ENCODE peak calls at places on chromosomes 5 and 9, in five cellular contexts. One of them, this sample, is unnamed.

GRCh38 chr5:2902742-2903297 is 151.3 kb upstream of the IRX2 start:
- DNase-seq in GM12878: no peak
- DNase-seq in HepG2: no peak
- DNase-seq in H1: no peak
- DNase-seq in GM12892: no peak
- DNase-seq in this sample: no peak

GRCh38 chr5:153153086-153153485 is 337.4 kb upstream of the GRIA1 start:
- DNase-seq in GM12878: no peak
- DNase-seq in HepG2: no peak
- DNase-seq in H1: no peak
- DNase-seq in GM12892: no peak
- DNase-seq in this sample: no peak

GRCh38 chr5:91528831-91529230 is 145.7 kb upstream of the ARRDC3 start:
- DNase-seq in GM12878: no peak
- DNase-seq in HepG2: no peak
- DNase-seq in H1: no peak
- DNase-seq in GM12892: no peak
- DNase-seq in this sample: no peak

GRCh38 chr5:126066795-126067321 is 356.4 kb upstream of the GRAMD2B start:
- DNase-seq in GM12878: no peak
- DNase-seq in HepG2: no peak
- DNase-seq in H1: no peak
- DNase-seq in GM12892: no peak
- DNase-seq in this sample: no peak

GRCh38 chr9:127575875-127576778 is 36.0 kb upstream of the STXBP1 start:
- DNase-seq in GM12878: no peak
- DNase-seq in HepG2: peak
- DNase-seq in H1: no peak
- DNase-seq in GM12892: no peak
- DNase-seq in this sample: no peak

GRCh38 chr5:63053019-63053638 is 474.5 kb downstream of the LRRC70 start:
- DNase-seq in GM12878: no peak
- DNase-seq in HepG2: no peak
- DNase-seq in H1: no peak
- DNase-seq in GM12892: no peak
- DNase-seq in this sample: no peak

GRCh38 chr9:8558176-8558575 is 758.6 kb upstream of the DMAC1 start:
- DNase-seq in GM12878: no peak
- DNase-seq in HepG2: no peak
- DNase-seq in H1: no peak
- DNase-seq in GM12892: no peak
- DNase-seq in this sample: no peak

GRCh38 chr9:16367605-16368424 is 502.7 kb downstream of the BNC2 start:
- DNase-seq in GM12878: no peak
- DNase-seq in HepG2: no peak
- DNase-seq in H1: no peak
- DNase-seq in GM12892: no peak
- DNase-seq in this sample: no peak

GRCh38 chr9:17131494-17131893 is 3.3 kb upstream of the CNTLN start:
- DNase-seq in GM12878: no peak
- DNase-seq in HepG2: no peak
- DNase-seq in H1: no peak
- DNase-seq in GM12892: no peak
- DNase-seq in this sample: no peak

GRCh38 chr5:116661419-116661818 is 86.8 kb upstream of the SEMA6A start:
- DNase-seq in GM12878: no peak
- DNase-seq in HepG2: no peak
- DNase-seq in H1: no peak
- DNase-seq in GM12892: no peak
- DNase-seq in this sample: no peak

GRCh38 chr5:12522116-12522515 is 617.9 kb upstream of the CTNND2 start:
- DNase-seq in GM12878: no peak
- DNase-seq in HepG2: no peak
- DNase-seq in H1: no peak
- DNase-seq in GM12892: no peak
- DNase-seq in this sample: no peak

GRCh38 chr5:43482490-43483064 is 1.1 kb downstream of the TMEM267 start:
- DNase-seq in GM12878: no peak
- DNase-seq in HepG2: peak
- DNase-seq in H1: no peak
- DNase-seq in GM12892: no peak
- DNase-seq in this sample: peak

GRCh38 chr9:16516887-16517286 is 353.6 kb downstream of the BNC2 start:
- DNase-seq in GM12878: no peak
- DNase-seq in HepG2: no peak
- DNase-seq in H1: no peak
- DNase-seq in GM12892: no peak
- DNase-seq in this sample: no peak

GRCh38 chr5:178940569-178941360 is at the start of gene ZNF454:
- DNase-seq in GM12878: no peak
- DNase-seq in HepG2: no peak
- DNase-seq in H1: peak
- DNase-seq in GM12892: no peak
- DNase-seq in this sample: no peak

GRCh38 chr9:109083813-109084405 is 35.8 kb downstream of the TMEM245 start:
- DNase-seq in GM12878: no peak
- DNase-seq in HepG2: no peak
- DNase-seq in H1: no peak
- DNase-seq in GM12892: no peak
- DNase-seq in this sample: no peak

GRCh38 chr5:110784901-110785300 is 46.1 kb downstream of the SLC25A46 start:
- DNase-seq in GM12878: no peak
- DNase-seq in HepG2: no peak
- DNase-seq in H1: no peak
- DNase-seq in GM12892: no peak
- DNase-seq in this sample: no peak

GRCh38 chr5:52728201-52728600 is 59.5 kb upstream of the ITGA1 start:
- DNase-seq in GM12878: no peak
- DNase-seq in HepG2: no peak
- DNase-seq in H1: no peak
- DNase-seq in GM12892: no peak
- DNase-seq in this sample: no peak

GRCh38 chr9:76603448-76603895 is 144.5 kb downstream of the GCNT1 start:
- DNase-seq in GM12878: no peak
- DNase-seq in HepG2: no peak
- DNase-seq in H1: no peak
- DNase-seq in GM12892: no peak
- DNase-seq in this sample: no peak

GRCh38 chr5:109911731-109912130 is 222.0 kb downstream of the MAN2A1 start:
- DNase-seq in GM12878: no peak
- DNase-seq in HepG2: no peak
- DNase-seq in H1: no peak
- DNase-seq in GM12892: no peak
- DNase-seq in this sample: no peak

GRCh38 chr5:67196537-67197059 is at the start of gene CD180:
- DNase-seq in GM12878: no peak
- DNase-seq in HepG2: no peak
- DNase-seq in H1: no peak
- DNase-seq in GM12892: no peak
- DNase-seq in this sample: no peak

GRCh38 chr9:129176786-129177442 is 1.1 kb downstream of the IER5L start:
- DNase-seq in GM12878: no peak
- DNase-seq in HepG2: no peak
- DNase-seq in H1: no peak
- DNase-seq in GM12892: no peak
- DNase-seq in this sample: no peak
- TF ChIP-seq POLR2A in GM12878: no peak
- TF ChIP-seq POLR2A in HepG2: no peak
- TF ChIP-seq POLR2A in H1: no peak
- TF ChIP-seq POLR2A in GM12892: no peak
- TF ChIP-seq POLR2A in this sample: no peak

GRCh38 chr9:69115621-69116020 is 58.5 kb upstream of the TJP2 start:
- DNase-seq in GM12878: no peak
- DNase-seq in HepG2: no peak
- DNase-seq in H1: no peak
- DNase-seq in GM12892: no peak
- DNase-seq in this sample: no peak
- TF ChIP-seq TAF1 in GM12878: no peak
- TF ChIP-seq TAF1 in HepG2: no peak
- TF ChIP-seq TAF1 in H1: no peak
- TF ChIP-seq TAF1 in GM12892: no peak
- TF ChIP-seq TAF1 in this sample: no peak

DNA sequence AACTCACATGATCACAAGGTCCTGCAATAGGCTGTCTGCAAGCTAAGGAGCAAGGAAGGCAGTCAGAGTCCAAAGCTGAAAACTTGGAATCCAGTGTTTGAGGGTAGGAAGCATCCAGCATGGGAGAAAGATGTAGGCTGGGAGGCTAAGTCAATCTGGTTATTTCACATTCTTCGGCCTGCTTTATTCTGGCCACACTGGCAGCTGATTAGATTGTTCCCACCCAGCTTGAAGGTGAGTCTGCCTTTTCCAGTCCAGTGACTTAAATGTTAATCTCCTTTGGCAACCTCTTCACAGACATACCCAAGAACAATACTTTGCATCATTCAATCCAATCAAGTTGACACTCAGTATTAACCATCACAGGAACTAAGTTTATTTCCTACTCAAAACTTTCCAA is 453.4 kb downstream of the TLE4 start:
- DNase-seq in GM12878: no peak
- DNase-seq in HepG2: no peak
- DNase-seq in H1: no peak
- DNase-seq in GM12892: no peak
- DNase-seq in this sample: no peak
- TF ChIP-seq POLR2AphosphoS5 in GM12878: no peak
- TF ChIP-seq POLR2AphosphoS5 in HepG2: no peak
- TF ChIP-seq POLR2AphosphoS5 in H1: no peak
- TF ChIP-seq POLR2AphosphoS5 in GM12892: no peak
- TF ChIP-seq POLR2AphosphoS5 in this sample: no peak

DNA sequence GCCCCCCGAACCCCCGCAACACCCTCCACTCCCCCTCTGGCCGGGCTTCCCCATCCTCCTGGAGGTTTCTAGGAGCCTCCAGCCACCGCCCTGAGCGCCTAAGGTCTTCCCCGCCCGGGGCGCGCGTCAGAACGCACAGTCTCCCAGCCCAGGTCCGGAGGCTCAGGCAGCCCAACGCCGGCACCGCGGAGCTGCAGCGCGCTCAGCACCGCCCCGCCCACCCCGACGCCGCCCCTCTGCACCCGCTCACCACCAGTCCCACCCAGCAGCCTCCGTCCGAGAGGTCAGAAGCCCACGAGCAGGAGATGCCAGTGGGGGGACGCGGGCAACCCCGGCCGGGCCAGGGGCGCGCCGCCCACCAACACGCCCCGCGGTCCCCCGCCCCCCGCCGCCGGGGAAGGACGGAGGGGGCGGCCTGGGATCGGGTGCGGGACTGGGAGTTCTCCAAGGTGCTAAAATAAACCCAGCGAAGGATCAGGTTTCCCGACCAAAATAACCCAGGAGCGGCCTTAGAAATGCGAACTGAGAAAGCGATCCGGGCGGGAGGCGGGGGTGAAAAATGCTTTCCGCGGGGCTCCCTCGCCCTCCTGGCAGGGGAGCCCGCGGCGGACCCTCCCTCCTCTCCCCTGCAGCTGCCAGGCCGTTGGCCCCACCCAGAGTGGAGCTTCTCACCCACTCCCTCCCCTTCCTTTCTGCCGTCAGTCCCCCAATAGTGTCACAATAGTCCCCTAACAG is 6.5 kb upstream of the FAM78A start:
- DNase-seq in GM12878: no peak
- DNase-seq in HepG2: no peak
- DNase-seq in H1: no peak
- DNase-seq in GM12892: no peak
- DNase-seq in this sample: no peak
- TF ChIP-seq POLR2A in GM12878: no peak
- TF ChIP-seq POLR2A in HepG2: no peak
- TF ChIP-seq POLR2A in H1: no peak
- TF ChIP-seq POLR2A in GM12892: no peak
- TF ChIP-seq POLR2A in this sample: no peak

GRCh38 chr9:36934478-36935065 is 99.5 kb downstream of the PAX5 start:
- DNase-seq in GM12878: no peak
- DNase-seq in HepG2: no peak
- DNase-seq in H1: no peak
- DNase-seq in GM12892: no peak
- DNase-seq in this sample: no peak
- TF ChIP-seq TAF1 in GM12878: no peak
- TF ChIP-seq TAF1 in HepG2: no peak
- TF ChIP-seq TAF1 in H1: no peak
- TF ChIP-seq TAF1 in GM12892: no peak
- TF ChIP-seq TAF1 in this sample: no peak

DNA sequence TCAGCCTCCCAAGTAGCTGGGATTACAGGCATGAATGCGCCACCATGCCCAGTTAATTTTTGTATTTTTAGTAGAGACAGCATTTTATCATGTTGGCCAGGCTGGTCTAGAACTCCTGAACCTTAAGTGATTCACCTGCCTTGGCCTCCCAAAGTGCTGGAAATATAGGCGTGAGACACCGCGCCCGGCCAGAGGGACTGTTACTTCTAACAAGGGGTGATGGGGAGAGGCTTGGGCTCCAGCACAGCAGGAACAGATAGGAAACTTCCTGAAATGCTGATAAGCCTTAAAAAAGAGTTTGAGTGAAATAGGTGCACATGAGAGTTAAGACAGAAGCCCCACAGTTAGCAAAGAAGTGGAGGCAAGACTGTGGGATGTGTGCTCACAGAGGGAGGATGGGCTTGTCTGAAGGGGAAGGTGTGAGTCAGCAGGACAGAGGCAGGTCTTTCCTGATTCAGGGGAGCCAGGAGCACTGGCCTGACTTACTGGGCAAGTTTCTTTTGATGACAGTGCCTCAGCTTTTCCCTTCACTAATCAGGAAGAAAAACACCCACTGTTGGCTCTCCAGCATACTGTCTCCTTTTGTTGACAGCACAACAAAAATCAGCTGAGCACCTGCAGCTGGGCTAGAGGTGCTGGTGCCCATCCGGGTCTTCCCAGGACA is 68.4 kb downstream of the RAD23B start:
- DNase-seq in GM12878: no peak
- DNase-seq in HepG2: no peak
- DNase-seq in H1: no peak
- DNase-seq in GM12892: no peak
- DNase-seq in this sample: no peak
- TF ChIP-seq POLR2AphosphoS5 in GM12878: no peak
- TF ChIP-seq POLR2AphosphoS5 in HepG2: no peak
- TF ChIP-seq POLR2AphosphoS5 in H1: no peak
- TF ChIP-seq POLR2AphosphoS5 in GM12892: no peak
- TF ChIP-seq POLR2AphosphoS5 in this sample: no peak

GRCh38 chr5:136655429-136655828 is 290.1 kb upstream of the TRPC7 start:
- DNase-seq in GM12878: no peak
- DNase-seq in HepG2: no peak
- DNase-seq in H1: no peak
- DNase-seq in GM12892: no peak
- DNase-seq in this sample: no peak

DNA sequence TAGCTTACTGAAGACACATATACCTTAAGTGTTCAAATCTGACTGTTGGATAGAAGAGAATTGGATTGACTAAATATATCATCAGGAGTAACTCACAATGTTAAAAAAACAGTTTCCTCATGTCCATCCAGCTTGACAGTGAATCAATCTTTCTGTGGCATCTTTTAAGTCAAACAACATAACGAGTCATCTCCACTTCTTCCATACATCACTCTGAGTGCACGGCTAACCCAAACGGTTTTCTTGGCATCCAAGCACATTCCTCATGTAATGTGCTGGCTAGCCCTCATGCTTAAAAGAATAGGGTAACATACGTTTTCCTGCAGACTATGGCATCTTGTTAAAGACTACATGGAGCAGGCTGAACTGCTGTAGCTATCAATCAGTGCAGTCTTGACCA is 291.5 kb upstream of the TRPC7 start:
- DNase-seq in GM12878: no peak
- DNase-seq in HepG2: no peak
- DNase-seq in H1: no peak
- DNase-seq in GM12892: no peak
- DNase-seq in this sample: no peak
- TF ChIP-seq POLR2A in GM12878: no peak
- TF ChIP-seq POLR2A in HepG2: no peak
- TF ChIP-seq POLR2A in H1: no peak
- TF ChIP-seq POLR2A in GM12892: no peak
- TF ChIP-seq POLR2A in this sample: no peak

GRCh38 chr5:31453522-31453921 is 78.4 kb downstream of the DROSHA start:
- DNase-seq in GM12878: no peak
- DNase-seq in HepG2: no peak
- DNase-seq in H1: no peak
- DNase-seq in GM12892: no peak
- DNase-seq in this sample: no peak
- TF ChIP-seq TAF1 in GM12878: no peak
- TF ChIP-seq TAF1 in HepG2: no peak
- TF ChIP-seq TAF1 in H1: no peak
- TF ChIP-seq TAF1 in GM12892: no peak
- TF ChIP-seq TAF1 in this sample: no peak

This sample was measured in GM12891.